ENCODE peak calls at places on chromosomes 6 and 20, in five cellular contexts. C, B, G, Q and W are unnamed samples.

GRCh38 chr6:62393608-62394007 is 107.6 kb upstream of the KHDRBS2 start:
- DNase-seq in C (no peak), B (no peak), G (no peak), Q (no peak), W (no peak)

GRCh38 chr6:20939161-20939775 is 405.0 kb downstream of the CDKAL1 start:
- DNase-seq in C (no peak), B (no peak), G (no peak), Q (no peak), W (no peak)

GRCh38 chr6:142746524-142746923 is 198.5 kb downstream of the HIVEP2 start:
- DNase-seq in C (no peak), B (no peak), G (peak; percentile 7), Q (peak; percentile 17), W (no peak)

GRCh38 chr6:152969688-152970418 is 13.0 kb downstream of the FBXO5 start:
- DNase-seq in C (no peak), B (no peak), G (no peak), Q (no peak), W (no peak)

GRCh38 chr6:87277123-87277522 is 45.3 kb upstream of the SMIM8 start:
- DNase-seq in C (peak; percentile 9), B (no peak), G (no peak), Q (no peak), W (no peak)

GRCh38 chr6:120108061-120108795 is 758.7 kb upstream of the MAN1A1 start:
- DNase-seq in C (no peak), B (no peak), G (no peak), Q (no peak), W (peak; percentile 1)

GRCh38 chr6:89357390-89357789 is 4.9 kb upstream of the UBE2J1 start:
- DNase-seq in C (no peak), B (no peak), G (no peak), Q (no peak), W (no peak)

GRCh38 chr6:11188161-11188915 is 44.1 kb downstream of the NEDD9 start:
- DNase-seq in C (no peak), B (no peak), G (peak; percentile 74), Q (no peak), W (peak; percentile 39)

GRCh38 chr20:1802385-1803215 is 92.6 kb upstream of the SIRPA start:
- DNase-seq in C (peak; percentile 32), B (peak; percentile 71), G (peak; percentile 78), Q (peak; percentile 56), W (peak; percentile 63)

GRCh38 chr6:155985660-155986138 is 530.1 kb upstream of the NOX3 start:
- DNase-seq in C (no peak), B (no peak), G (no peak), Q (no peak), W (no peak)

GRCh38 chr6:47922391-47922790 is 140.6 kb downstream of the OPN5 start:
- DNase-seq in C (no peak), B (no peak), G (no peak), Q (no peak), W (no peak)

GRCh38 chr6:2026133-2026532 is 219.3 kb downstream of the GMDS start:
- DNase-seq in C (no peak), B (no peak), G (no peak), Q (no peak), W (no peak)

GRCh38 chr6:4957521-4958231 is 46.2 kb downstream of the RPP40 start:
- DNase-seq in C (no peak), B (no peak), G (no peak), Q (no peak), W (peak; percentile 3)

GRCh38 chr6:126069457-126069856 is 83.1 kb downstream of the TRMT11 start:
- DNase-seq in C (no peak), B (no peak), G (no peak), Q (no peak), W (no peak)

GRCh38 chr6:135586388-135586787 is 88.8 kb upstream of the AHI1 start:
- DNase-seq in C (no peak), B (no peak), G (no peak), Q (no peak), W (no peak)

GRCh38 chr20:62555642-62556420 is 80.0 kb upstream of the GATA5 start:
- DNase-seq in C (no peak), B (no peak), G (no peak), Q (no peak), W (no peak)

GRCh38 chr6:30781697-30782424 is 37.5 kb upstream of the IER3 start:
- DNase-seq in C (peak; percentile 99), B (peak; percentile 90), G (peak; percentile 58), Q (no peak), W (peak; percentile 100)